ENCODE peak calls at places on chromosomes 16 and 17, in five cellular contexts. F, Q, D, W and J are unnamed samples.

GRCh38 chr16:1430759-1431496 is at the start of gene PERCC1:
- DNase-seq in F (no peak), Q (no peak), D (no peak), W (no peak), J (no peak)

GRCh38 chr16:66921758-66922450 is 3.2 kb upstream of the CDH16 start:
- DNase-seq in F (no peak), Q (no peak), D (peak), W (no peak), J (no peak)

GRCh38 chr17:42832213-42832933 is 824 bp upstream of the PSME3 start:
- DNase-seq in F (no peak), Q (peak), D (no peak), W (no peak), J (no peak)

GRCh38 chr16:84357191-84357651 is 11.1 kb upstream of the ATP2C2 start:
- DNase-seq in F (no peak), Q (no peak), D (no peak), W (no peak), J (no peak)

GRCh38 chr17:83180996-83181481 is 101.6 kb downstream of the METRNL start:
- DNase-seq in F (no peak), Q (peak), D (no peak), W (no peak), J (peak)

GRCh38 chr17:18960803-18961511 is 9.0 kb downstream of the SLC5A10 start:
- DNase-seq in F (peak), Q (peak), D (peak), W (peak), J (no peak)

GRCh38 chr16:89407282-89407924 is 83.0 kb downstream of the ANKRD11 start:
- DNase-seq in F (no peak), Q (no peak), D (no peak), W (peak), J (no peak)

GRCh38 chr16:5722220-5722619 is 624.6 kb upstream of the EEF2KMT start:
- DNase-seq in F (no peak), Q (no peak), D (no peak), W (no peak), J (no peak)

GRCh38 chr16:85718682-85719081 is 29.9 kb upstream of the GINS2 start:
- DNase-seq in F (no peak), Q (peak), D (no peak), W (no peak), J (no peak)

GRCh38 chr16:78303946-78304345 is 204.5 kb downstream of the WWOX start:
- DNase-seq in F (peak), Q (no peak), D (no peak), W (no peak), J (no peak)

GRCh38 chr16:69772560-69773254 is 10.6 kb downstream of the WWP2 start:
- DNase-seq in F (no peak), Q (no peak), D (no peak), W (peak), J (no peak)

GRCh38 chr16:87123356-87124001 is 193.7 kb downstream of the C16orf95 start:
- DNase-seq in F (no peak), Q (no peak), D (no peak), W (no peak), J (no peak)

GRCh38 chr16:84836967-84837366 is 17.2 kb downstream of the CRISPLD2 start:
- DNase-seq in F (no peak), Q (no peak), D (no peak), W (no peak), J (no peak)

GRCh38 chr16:84638195-84638806 is 10.0 kb upstream of the KLHL36 start:
- DNase-seq in F (no peak), Q (no peak), D (no peak), W (no peak), J (no peak)

GRCh38 chr16:3170440-3171180 is 17.4 kb upstream of the OR1F1 start:
- DNase-seq in F (no peak), Q (no peak), D (no peak), W (no peak), J (no peak)

GRCh38 chr16:67767953-67768352 is 38.4 kb downstream of the RANBP10 start:
- DNase-seq in F (no peak), Q (peak), D (no peak), W (no peak), J (no peak)

GRCh38 chr16:2333772-2334379 is 6.7 kb downstream of the ABCA3 start:
- DNase-seq in F (no peak), Q (peak), D (no peak), W (peak), J (no peak)

GRCh38 chr17:59257101-59257500 is 36.8 kb downstream of the GDPD1 start:
- DNase-seq in F (no peak), Q (no peak), D (no peak), W (no peak), J (no peak)

GRCh38 chr16:22977294-22977697 is 163.3 kb downstream of the HS3ST2 start:
- DNase-seq in F (no peak), Q (peak), D (no peak), W (peak), J (no peak)

GRCh38 chr16:88810868-88811599 is 694 bp downstream of the APRT start:
- DNase-seq in F (peak), Q (peak), D (peak), W (peak), J (no peak)

GRCh38 chr17:52297230-52298010 is 138.9 kb upstream of the CA10 start:
- DNase-seq in F (no peak), Q (peak), D (no peak), W (no peak), J (no peak)

GRCh38 chr17:18226284-18226945 is 980 bp downstream of the LLGL1 start:
- DNase-seq in F (no peak), Q (no peak), D (no peak), W (no peak), J (no peak)

GRCh38 chr16:46883690-46884512 is at the start of gene GPT2:
- DNase-seq in F (peak), Q (peak), D (peak), W (peak), J (peak)

GRCh38 chr17:70987867-70988340 is 818.6 kb downstream of the KCNJ2 start:
- DNase-seq in F (no peak), Q (no peak), D (no peak), W (no peak), J (no peak)

GRCh38 chr17:48611681-48612455 is 1.1 kb upstream of the HOXB7 start:
- DNase-seq in F (no peak), Q (peak), D (no peak), W (peak), J (no peak)

GRCh38 chr17:21029032-21029431 is 13.8 kb downstream of the USP22 start:
- DNase-seq in F (no peak), Q (peak), D (no peak), W (no peak), J (no peak)

GRCh38 chr17:38510424-38511125 is 82.3 kb downstream of the ARHGAP23 start:
- DNase-seq in F (no peak), Q (no peak), D (peak), W (no peak), J (no peak)

GRCh38 chr16:22694887-22695382 is 119.0 kb upstream of the HS3ST2 start:
- DNase-seq in F (no peak), Q (no peak), D (no peak), W (no peak), J (no peak)

GRCh38 chr17:71970312-71970711 is 150.5 kb upstream of the SOX9 start:
- DNase-seq in F (no peak), Q (peak), D (no peak), W (no peak), J (no peak)

GRCh38 chr17:824372-824771 is 42.2 kb downstream of the MRM3 start:
- DNase-seq in F (no peak), Q (no peak), D (no peak), W (no peak), J (no peak)

GRCh38 chr16:65833171-65833871 is 533.2 kb upstream of the CDH5 start:
- DNase-seq in F (peak), Q (no peak), D (no peak), W (no peak), J (no peak)

GRCh38 chr17:67466251-67466650 is 89.2 kb downstream of the PITPNC1 start:
- DNase-seq in F (no peak), Q (no peak), D (no peak), W (no peak), J (no peak)

GRCh38 chr17:59643159-59643857 is 23.6 kb downstream of the CLTC start:
- DNase-seq in F (no peak), Q (no peak), D (no peak), W (no peak), J (no peak)

GRCh38 chr17:1070411-1070810 is 73.5 kb downstream of the TIMM22 start:
- DNase-seq in F (no peak), Q (no peak), D (peak), W (no peak), J (no peak)

GRCh38 chr17:8185580-8186445 is 4.2 kb downstream of the BORCS6 start:
- DNase-seq in F (peak), Q (peak), D (peak), W (peak), J (peak)

GRCh38 chr16:16021020-16021419 is 71.6 kb downstream of the ABCC1 start:
- DNase-seq in F (no peak), Q (no peak), D (no peak), W (peak), J (no peak)

GRCh38 chr16:16022683-16023064 is 73.3 kb downstream of the ABCC1 start:
- DNase-seq in F (no peak), Q (no peak), D (no peak), W (no peak), J (no peak)

GRCh38 chr16:16021646-16021987 is 72.2 kb downstream of the ABCC1 start:
- DNase-seq in F (no peak), Q (no peak), D (no peak), W (no peak), J (no peak)

GRCh38 chr16:16020291-16020690 is 70.9 kb downstream of the ABCC1 start:
- DNase-seq in F (no peak), Q (no peak), D (no peak), W (no peak), J (no peak)

GRCh38 chr16:16021988-16022682 is 72.7 kb downstream of the ABCC1 start:
- DNase-seq in F (peak), Q (peak), D (peak), W (peak), J (peak)
- TF ChIP-seq POLR2A in F (no peak), Q (no peak), D (no peak), W (peak), J (no peak)

DNA sequence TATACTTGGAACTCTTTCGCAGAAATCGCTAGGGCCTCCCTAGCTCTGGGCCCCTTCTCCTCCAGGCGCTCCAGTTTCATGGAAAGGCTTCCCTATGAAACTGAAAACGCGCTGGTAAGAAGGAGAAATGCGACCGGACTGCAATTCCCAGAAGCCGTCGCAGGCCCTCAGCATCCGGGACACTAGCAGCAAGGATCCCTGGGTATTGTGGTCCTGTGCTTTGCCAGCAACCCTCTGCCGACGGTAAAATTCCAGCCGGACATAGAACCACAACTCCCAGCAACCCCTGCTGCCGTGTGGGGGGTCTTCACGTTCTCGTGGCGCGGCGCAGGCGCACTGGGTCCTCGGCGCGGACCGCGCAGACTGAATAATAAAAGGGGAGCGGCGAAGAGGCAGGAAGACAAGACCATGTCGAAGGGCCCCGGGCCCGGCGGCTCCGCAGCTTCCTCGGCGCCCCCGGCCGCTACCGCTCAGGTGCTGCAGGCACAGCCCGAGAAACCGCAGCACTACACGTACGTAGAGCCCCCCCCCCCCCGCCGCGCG is at the start of gene UNK:
- DNase-seq in F (peak), Q (peak), D (peak), W (peak), J (peak)
- TF ChIP-seq POLR2A in F (peak), Q (no peak), D (peak), W (peak), J (peak)

GRCh38 chr17:36088559-36089376 is 1.2 kb downstream of the CCL3 start:
- DNase-seq in F (no peak), Q (no peak), D (no peak), W (no peak), J (no peak)
- TF ChIP-seq POLR2A in F (no peak), Q (no peak), D (no peak), W (no peak), J (no peak)

GRCh38 chr16:31132979-31133599 is 2.4 kb downstream of the PRSS8 start:
- DNase-seq in F (no peak), Q (no peak), D (no peak), W (no peak), J (no peak)

GRCh38 chr16:31134625-31135534 is 647 bp downstream of the PRSS8 start:
- DNase-seq in F (no peak), Q (no peak), D (no peak), W (no peak), J (no peak)

GRCh38 chr16:31134091-31134571 is 1.4 kb downstream of the PRSS8 start:
- DNase-seq in F (no peak), Q (no peak), D (no peak), W (no peak), J (no peak)

GRCh38 chr16:31136287-31136662 is 748 bp upstream of the PRSS8 start:
- DNase-seq in F (no peak), Q (no peak), D (no peak), W (no peak), J (no peak)

DNA sequence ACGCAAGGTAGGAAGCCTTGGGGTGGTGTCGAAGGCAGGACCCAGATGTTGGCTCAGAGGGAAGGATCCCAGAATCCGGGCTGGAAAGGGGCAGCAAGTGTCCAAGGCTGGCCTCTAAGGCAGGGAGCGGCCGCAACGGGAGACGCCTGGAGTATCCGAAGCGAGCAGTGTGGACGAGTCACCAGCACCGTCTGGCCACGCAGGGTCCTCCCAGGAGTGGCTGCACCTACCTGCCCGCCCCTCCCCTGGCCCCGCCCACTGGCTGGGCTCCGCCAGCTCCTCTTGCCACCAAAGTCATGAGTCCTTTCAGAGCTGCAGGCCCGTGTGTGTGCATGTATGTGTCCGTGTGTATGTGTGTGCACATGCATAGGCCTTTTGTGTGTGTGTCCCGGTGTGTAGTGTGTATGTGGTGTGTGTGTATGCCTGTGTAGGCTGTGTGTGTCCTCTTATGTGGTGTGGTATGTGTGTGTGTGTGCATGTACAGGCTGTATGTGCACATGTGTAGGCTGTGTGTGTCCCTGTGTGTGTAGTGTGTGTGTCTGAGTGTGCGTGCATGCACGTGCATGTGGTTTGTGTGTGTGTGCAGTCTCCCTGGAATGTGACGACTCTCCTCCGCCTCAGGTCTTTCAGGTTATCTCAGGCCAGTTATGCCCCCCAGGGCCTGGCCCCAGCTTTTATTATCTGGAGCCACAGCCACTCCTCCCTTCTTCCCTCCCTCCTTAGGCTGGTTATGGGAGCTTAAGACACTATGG is at the start of gene PRSS8:
- DNase-seq in F (no peak), Q (no peak), D (no peak), W (no peak), J (no peak)
- TF ChIP-seq POLR2A in F (no peak), Q (no peak), D (no peak), W (no peak), J (no peak)

DNA sequence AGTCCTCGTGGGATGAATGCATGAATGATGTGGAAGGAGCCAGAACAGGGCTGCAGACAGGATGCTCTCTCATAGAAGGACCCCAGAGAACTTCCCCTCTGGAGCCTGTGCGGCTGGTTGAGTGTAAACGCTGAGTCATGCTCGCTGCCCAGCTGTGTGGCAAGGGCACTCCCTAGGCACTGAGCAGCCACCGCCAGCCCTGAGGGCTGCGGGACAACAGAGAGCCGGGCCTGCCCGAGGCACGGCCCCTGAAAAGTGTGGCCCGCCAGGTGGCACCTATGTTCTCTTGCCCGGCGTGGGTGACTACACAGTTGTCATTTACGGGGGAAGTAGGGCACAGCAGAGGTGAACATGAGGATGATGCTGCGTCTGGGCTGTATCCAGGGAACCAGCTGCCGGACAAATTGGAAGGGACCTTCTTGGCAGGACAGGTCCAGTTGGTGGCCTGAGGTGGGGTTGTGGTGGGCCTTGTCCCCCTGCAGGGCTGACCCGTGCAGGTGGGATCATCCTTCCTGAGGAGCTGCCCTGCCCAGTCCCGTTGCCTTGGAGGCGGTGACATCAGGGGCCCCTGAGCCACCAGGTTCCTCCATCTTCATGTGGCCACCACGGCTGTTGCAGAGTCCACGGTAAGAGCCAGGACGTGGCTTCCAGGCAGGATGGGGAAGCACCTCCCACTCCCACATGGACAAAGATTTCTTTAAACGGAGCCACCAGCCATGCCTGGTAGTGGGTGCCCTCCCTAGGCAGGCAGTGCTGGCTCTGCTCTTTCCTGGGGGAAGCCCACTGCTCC is 94.8 kb upstream of the CBX4 start:
- DNase-seq in F (no peak), Q (peak), D (no peak), W (peak), J (no peak)
- TF ChIP-seq POLR2A in F (no peak), Q (no peak), D (no peak), W (no peak), J (no peak)

GRCh38 chr17:29148790-29149430 is 31.3 kb downstream of the MYO18A start:
- DNase-seq in F (peak), Q (peak), D (peak), W (peak), J (peak)
- TF ChIP-seq POLR2A in F (no peak), Q (peak), D (peak), W (peak), J (no peak)

DNA sequence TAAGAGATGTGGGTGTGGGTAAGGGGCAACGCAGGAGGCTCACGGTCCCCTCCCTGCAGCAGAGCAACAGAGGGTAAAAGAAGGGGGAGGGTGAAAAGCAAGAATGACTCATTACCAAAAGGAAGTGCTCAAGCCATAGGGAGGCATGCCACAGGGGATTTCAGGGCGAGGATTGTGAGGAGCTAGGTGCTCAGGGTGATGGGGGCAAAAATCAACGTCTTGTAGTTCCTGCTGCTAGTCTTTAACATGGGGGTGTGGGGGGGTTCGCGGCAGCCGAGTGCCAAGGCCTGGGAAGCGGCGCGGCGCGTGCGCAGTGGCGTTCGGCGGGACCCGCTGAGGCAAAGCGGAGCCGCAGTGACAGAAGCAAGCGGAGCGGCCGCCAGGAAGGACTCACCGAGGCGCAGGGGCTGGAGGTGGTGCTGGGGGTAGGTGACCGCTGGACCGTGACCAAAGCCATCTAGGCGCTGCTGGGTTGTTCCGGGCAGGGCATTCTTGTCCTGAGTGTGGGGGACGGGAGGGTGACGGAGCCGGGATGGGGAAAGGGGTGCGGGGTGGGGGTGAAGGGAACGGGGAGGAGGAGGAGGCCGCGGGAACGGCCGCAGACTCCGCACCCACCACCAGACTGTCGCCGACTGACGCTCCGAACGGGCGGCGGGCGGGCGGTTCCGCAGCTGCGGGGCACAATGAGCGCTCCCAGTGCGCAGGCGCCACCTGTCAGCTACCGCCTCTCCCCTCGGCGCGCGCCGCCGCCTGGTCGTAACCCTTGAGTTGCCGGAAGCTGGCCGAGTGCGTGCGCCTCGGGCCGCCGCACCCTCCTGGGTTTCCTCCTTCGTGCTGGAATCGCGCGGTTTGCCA is at the start of gene SSH2:
- DNase-seq in F (peak), Q (peak), D (peak), W (peak), J (peak)
- TF ChIP-seq POLR2A in F (no peak), Q (peak), D (peak), W (peak), J (no peak)